ENCODE peak calls at places on chromosomes 7 and 10, in seven cellular contexts. K is CD8-positive, alpha-beta T cell; E is pancreas; A is left ventricle myocardium inferior; X is fibroblast of lung; G is DND-41; H is psoas muscle. W is an unnamed sample.

GRCh38 chr10:130174343-130174742 is 38.2 kb downstream of the GLRX3 start:
- DNase-seq in K (no peak), E (no peak), A (no peak), X (peak; percentile 25), G (peak; percentile 18), H (no peak), W (no peak)

GRCh38 chr7:142879060-142879459 is 6.5 kb downstream of the TRPV6 start:
- DNase-seq in K (no peak), E (no peak), A (no peak), X (no peak), G (no peak), H (no peak), W (no peak)

GRCh38 chr7:67525588-67525987 is 529.0 kb downstream of the TYW1 start:
- DNase-seq in K (no peak), E (no peak), A (no peak), X (no peak), G (no peak), H (no peak), W (no peak)

GRCh38 chr7:112752576-112752975 is 37.6 kb downstream of the TMEM168 start:
- DNase-seq in K (no peak), E (no peak), A (no peak), X (no peak), G (no peak), H (no peak), W (no peak)

GRCh38 chr7:156544199-156544598 is 96.4 kb upstream of the RNF32 start:
- DNase-seq in K (no peak), E (no peak), A (no peak), X (no peak), G (no peak), H (no peak), W (no peak)

GRCh38 chr10:31004611-31005193 is 27.0 kb downstream of the ZNF438 start:
- DNase-seq in K (no peak), E (no peak), A (no peak), X (peak; percentile 86), G (no peak), H (no peak), W (no peak)

GRCh38 chr7:17696422-17696821 is 243.9 kb downstream of the SNX13 start:
- DNase-seq in K (no peak), E (no peak), A (peak; percentile 81), X (peak; percentile 97), G (no peak), H (peak; percentile 83), W (no peak)

GRCh38 chr10:47369251-47369894 is 14.7 kb downstream of the ZNF488 start:
- DNase-seq in K (no peak), E (no peak), A (no peak), X (no peak), G (no peak), H (peak; percentile 35), W (peak; percentile 41)

GRCh38 chr7:153430931-153431330 is 621.3 kb upstream of the DPP6 start:
- DNase-seq in K (no peak), E (no peak), A (no peak), X (no peak), G (no peak), H (no peak), W (no peak)

GRCh38 chr7:67377939-67378862 is 381.6 kb downstream of the TYW1 start:
- DNase-seq in K (peak; percentile 32), E (peak; percentile 84), A (peak; percentile 48), X (peak; percentile 63), G (peak; percentile 75), H (peak; percentile 75), W (peak; percentile 87)

GRCh38 chr7:120780938-120781337 is 77.0 kb downstream of the TSPAN12 start:
- DNase-seq in K (no peak), E (no peak), A (no peak), X (no peak), G (no peak), H (no peak), W (no peak)

GRCh38 chr10:687583-688286 is 1.7 kb downstream of the DIP2C start:
- DNase-seq in K (no peak), E (no peak), A (no peak), X (no peak), G (no peak), H (no peak), W (peak; percentile 68)

GRCh38 chr7:1856161-1856965 is 186.3 kb downstream of the ELFN1 start:
- DNase-seq in K (no peak), E (peak; percentile 52), A (peak; percentile 9), X (no peak), G (no peak), H (peak; percentile 46), W (peak; percentile 60)

GRCh38 chr10:59336632-59337031 is 25.7 kb downstream of the FAM13C start:
- DNase-seq in K (no peak), E (no peak), A (no peak), X (peak; percentile 99), G (no peak), H (no peak), W (no peak)

GRCh38 chr10:131746785-131747184 is 154.0 kb upstream of the PPP2R2D start:
- DNase-seq in K (no peak), E (no peak), A (no peak), X (no peak), G (no peak), H (no peak), W (no peak)

DNA sequence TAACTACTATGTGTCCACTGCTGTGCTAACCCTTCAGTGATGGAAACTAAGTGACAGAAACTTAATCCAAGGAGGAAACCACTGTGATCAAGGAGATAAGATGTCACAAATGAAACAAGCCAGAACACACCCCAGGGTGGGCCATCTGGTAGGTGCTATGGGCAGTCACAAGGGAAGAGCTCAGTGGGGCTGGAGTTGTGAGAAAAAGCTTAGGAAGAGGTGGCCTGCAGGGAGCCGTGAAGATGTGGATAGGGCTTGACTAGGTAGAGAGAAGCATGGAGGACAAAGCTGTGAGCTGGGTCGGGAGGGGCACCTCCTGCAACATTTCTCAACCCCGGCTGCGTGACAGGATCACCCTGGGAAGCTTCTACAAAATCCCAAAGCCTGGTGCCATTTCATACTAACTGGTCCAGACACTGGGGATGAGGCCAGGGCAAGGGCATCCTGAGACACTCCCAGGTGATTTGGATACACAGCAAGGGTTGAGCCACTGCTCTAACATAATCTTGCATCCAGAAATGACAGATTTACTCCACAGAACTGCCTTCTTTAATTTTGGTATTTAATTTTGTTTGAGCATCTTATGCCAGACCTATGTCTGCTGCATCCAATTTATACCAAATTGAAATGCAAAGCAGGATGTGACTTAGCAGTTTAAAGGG is 69.3 kb downstream of the OSBPL3 start:
- DNase-seq in K (no peak), E (no peak), A (no peak), X (no peak), G (peak; percentile 66), H (no peak), W (no peak)
- H3K4me1 ChIP-seq in K (peaks cover 68% of the 10 kb centered on the region), E (no peaks in the 10 kb centered on the region), A (peaks cover 45% of the 10 kb centered on the region), X (peaks cover 2% of the 10 kb centered on the region), G (peaks cover 76% of the 10 kb centered on the region), H (peaks cover 22% of the 10 kb centered on the region), W (peaks cover 11% of the 10 kb centered on the region)

GRCh38 chr7:133081605-133082389 is at the start of gene CHCHD3:
- DNase-seq in K (peak; percentile 94), E (peak; percentile 98), A (peak; percentile 97), X (peak; percentile 97), G (peak; percentile 99), H (peak; percentile 98), W (peak; percentile 99)

GRCh38 chr7:133079296-133079695 is 2.6 kb downstream of the CHCHD3 start:
- DNase-seq in K (no peak), E (no peak), A (no peak), X (no peak), G (no peak), H (no peak), W (no peak)

GRCh38 chr7:133082390-133082766 is 488 bp upstream of the CHCHD3 start:
- DNase-seq in K (no peak), E (no peak), A (no peak), X (no peak), G (peak; percentile 10), H (no peak), W (no peak)

GRCh38 chr7:133077394-133077793 is 4.5 kb downstream of the CHCHD3 start:
- DNase-seq in K (no peak), E (no peak), A (no peak), X (no peak), G (no peak), H (no peak), W (no peak)

DNA sequence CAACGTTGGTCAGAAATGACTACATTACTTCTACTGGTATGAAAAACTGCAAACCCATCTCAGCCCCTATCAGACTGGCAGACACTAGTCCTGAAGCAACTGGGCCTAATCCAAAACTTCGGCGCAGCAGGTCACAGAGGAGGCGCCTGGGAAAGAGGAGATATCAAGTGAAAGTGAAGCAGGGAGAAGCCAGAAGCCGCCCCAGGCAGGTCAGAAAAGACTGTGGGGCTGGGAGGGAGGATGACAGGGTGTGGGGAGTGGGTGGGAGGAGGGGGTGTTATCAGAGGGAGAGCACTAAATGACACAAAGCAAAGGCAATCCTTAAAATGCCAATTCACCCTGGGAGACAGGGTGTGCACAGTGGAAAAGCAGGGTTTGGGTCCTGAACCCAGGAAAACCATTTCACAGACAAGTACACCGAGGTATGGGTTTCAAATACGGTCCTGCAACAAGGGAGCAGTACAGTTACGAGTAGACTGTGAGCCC is 728 bp downstream of the CHCHD3 start:
- DNase-seq in K (no peak), E (no peak), A (peak; percentile 26), X (no peak), G (peak; percentile 34), H (no peak), W (no peak)
- TF ChIP-seq CTCF in K (no peak), E (no peak), A (no peak), X (no peak), G (no peak), H (no peak), W (no peak)

GRCh38 chr10:133134411-133135115 is 25.5 kb upstream of the KNDC1 start:
- DNase-seq in K (no peak), E (peak; percentile 29), A (peak; percentile 9), X (no peak), G (no peak), H (peak; percentile 36), W (peak; percentile 61)

GRCh38 chr10:133133471-133134231 is 26.4 kb upstream of the KNDC1 start:
- DNase-seq in K (no peak), E (peak; percentile 56), A (peak; percentile 8), X (no peak), G (no peak), H (peak; percentile 38), W (peak; percentile 67)

GRCh38 chr10:133132711-133133291 is 27.2 kb upstream of the KNDC1 start:
- DNase-seq in K (no peak), E (peak; percentile 28), A (no peak), X (no peak), G (no peak), H (peak; percentile 22), W (peak; percentile 69)

GRCh38 chr10:133131754-133132710 is 28.0 kb upstream of the KNDC1 start:
- DNase-seq in K (no peak), E (peak; percentile 29), A (no peak), X (no peak), G (no peak), H (peak; percentile 23), W (peak; percentile 87)

DNA sequence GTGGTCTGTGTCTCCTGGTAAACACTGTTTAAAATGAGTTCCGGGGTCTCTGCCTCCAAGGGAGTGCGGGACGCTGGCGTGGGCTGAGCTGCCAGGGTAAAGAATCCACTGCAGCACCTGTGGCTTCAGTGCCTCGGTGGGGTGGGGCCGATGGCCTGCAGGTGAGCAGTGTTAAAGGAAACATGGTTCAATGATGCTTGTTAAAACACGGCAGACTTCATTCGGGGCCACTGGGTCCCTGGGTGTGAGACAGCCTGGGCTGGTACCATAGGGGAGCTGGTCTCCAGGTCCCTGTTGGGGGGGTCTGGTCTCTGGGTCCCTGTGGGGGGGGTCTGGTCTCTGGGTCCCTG is 24.9 kb upstream of the KNDC1 start:
- DNase-seq in K (no peak), E (peak; percentile 29), A (no peak), X (no peak), G (no peak), H (peak; percentile 12), W (peak; percentile 48)
- H3K27ac ChIP-seq in K (no peak overlapping the region), E (no peak overlapping the region), A (no peak overlapping the region), X (no peak overlapping the region), G (no peak overlapping the region), H (no peak overlapping the region), W (no peak overlapping the region)

GRCh38 chr7:138417103-138417695 is 42.9 kb upstream of the TRIM24 start:
- DNase-seq in K (no peak), E (no peak), A (no peak), X (no peak), G (no peak), H (no peak), W (no peak)
- H3K4me1 ChIP-seq in K (no peaks in the 10 kb centered on the region), E (no peaks in the 10 kb centered on the region), A (peaks cover 8% of the 10 kb centered on the region), X (no peaks in the 10 kb centered on the region), G (no peaks in the 10 kb centered on the region), H (no peaks in the 10 kb centered on the region), W (no peaks in the 10 kb centered on the region)

W was measured in kidney.